ENCODE peak calls at places on chromosomes 3 and 15, in six cellular contexts. One of them, this sample, is unnamed.

GRCh38 chr3:115800489-115801080 is 177.3 kb downstream of the GAP43 start:
- DNase-seq in Peyer's patch: no peak
- DNase-seq in HepG2: no peak
- DNase-seq in stomach: no peak
- DNase-seq in retinal pigment epithelial cell: no peak
- DNase-seq in hepatocyte: no peak
- DNase-seq in this sample: no peak

GRCh38 chr15:90665288-90666134 is 51.6 kb upstream of the BLM start:
- DNase-seq in Peyer's patch: peak
- DNase-seq in HepG2: peak
- DNase-seq in stomach: peak
- DNase-seq in retinal pigment epithelial cell: no peak
- DNase-seq in hepatocyte: no peak
- DNase-seq in this sample: no peak

GRCh38 chr3:71581981-71582611 is 1.4 kb downstream of the FOXP1 start:
- DNase-seq in Peyer's patch: peak
- DNase-seq in HepG2: peak
- DNase-seq in stomach: peak
- DNase-seq in retinal pigment epithelial cell: no peak
- DNase-seq in hepatocyte: peak
- DNase-seq in this sample: no peak

GRCh38 chr3:4864503-4864902 is 114.7 kb upstream of the BHLHE40 start:
- DNase-seq in Peyer's patch: no peak
- DNase-seq in HepG2: no peak
- DNase-seq in stomach: no peak
- DNase-seq in retinal pigment epithelial cell: no peak
- DNase-seq in hepatocyte: no peak
- DNase-seq in this sample: no peak

GRCh38 chr3:141385386-141386079 is 17.2 kb downstream of the ZBTB38 start:
- DNase-seq in Peyer's patch: no peak
- DNase-seq in HepG2: no peak
- DNase-seq in stomach: no peak
- DNase-seq in retinal pigment epithelial cell: no peak
- DNase-seq in hepatocyte: no peak
- DNase-seq in this sample: no peak

GRCh38 chr15:28099555-28100140 is 533 bp upstream of the OCA2 start:
- DNase-seq in Peyer's patch: no peak
- DNase-seq in HepG2: no peak
- DNase-seq in stomach: no peak
- DNase-seq in retinal pigment epithelial cell: no peak
- DNase-seq in hepatocyte: no peak
- DNase-seq in this sample: no peak

GRCh38 chr3:15542641-15543040 is 21.1 kb upstream of the COLQ start:
- DNase-seq in Peyer's patch: no peak
- DNase-seq in HepG2: no peak
- DNase-seq in stomach: no peak
- DNase-seq in retinal pigment epithelial cell: no peak
- DNase-seq in hepatocyte: no peak
- DNase-seq in this sample: no peak

GRCh38 chr15:64070965-64071851 is 22.4 kb downstream of the CIAO2A start:
- DNase-seq in Peyer's patch: peak
- DNase-seq in HepG2: peak
- DNase-seq in stomach: peak
- DNase-seq in retinal pigment epithelial cell: peak
- DNase-seq in hepatocyte: peak
- DNase-seq in this sample: peak

DNA sequence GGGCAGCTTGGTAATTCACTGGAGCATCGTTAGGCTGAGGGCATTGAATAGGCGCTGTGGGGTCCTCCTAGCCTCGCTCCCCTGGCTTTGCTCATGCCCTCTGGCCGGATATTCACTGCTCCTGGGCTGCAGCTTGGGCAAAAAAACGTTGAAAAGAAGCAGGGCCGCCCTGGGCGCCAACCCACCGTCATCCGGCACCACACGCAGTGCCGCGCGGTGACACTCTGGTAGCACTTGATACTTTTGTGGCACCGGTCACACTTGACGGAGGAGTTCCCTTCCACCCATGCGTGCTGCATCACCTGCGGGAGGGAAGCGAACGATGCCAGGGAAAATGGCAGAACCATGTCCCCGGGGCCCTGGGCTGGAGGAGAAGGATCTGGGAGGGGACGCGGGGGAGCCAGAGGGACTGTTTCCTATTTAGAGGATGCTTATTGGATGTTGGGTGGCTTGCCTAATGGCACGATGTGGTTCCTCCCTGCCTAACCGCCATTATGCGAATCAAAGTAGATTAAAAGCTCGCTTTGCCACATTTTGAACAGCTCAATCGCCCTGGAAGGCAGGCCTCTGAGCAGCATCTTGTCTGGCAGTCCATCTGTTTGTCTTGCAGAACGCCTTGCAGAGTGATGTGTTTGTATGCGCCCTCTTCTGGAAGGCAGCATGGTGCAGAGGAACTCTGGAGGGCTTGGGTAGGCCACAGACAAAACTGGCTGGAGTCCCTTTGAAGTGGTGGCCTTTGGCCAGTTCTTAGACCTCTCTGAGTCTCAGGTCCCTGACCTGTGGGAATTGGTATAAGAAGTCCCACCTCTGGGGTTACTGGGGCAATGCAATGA is 93.2 kb downstream of the DGKG start:
- DNase-seq in Peyer's patch: no peak
- DNase-seq in HepG2: peak
- DNase-seq in stomach: no peak
- DNase-seq in retinal pigment epithelial cell: no peak
- DNase-seq in hepatocyte: no peak
- DNase-seq in this sample: no peak
- TF ChIP-seq CTCF in Peyer's patch: no peak
- TF ChIP-seq CTCF in HepG2: peak
- TF ChIP-seq CTCF in stomach: peak
- TF ChIP-seq CTCF in retinal pigment epithelial cell: peak
- TF ChIP-seq CTCF in hepatocyte: peak
- TF ChIP-seq CTCF in this sample: peak

DNA sequence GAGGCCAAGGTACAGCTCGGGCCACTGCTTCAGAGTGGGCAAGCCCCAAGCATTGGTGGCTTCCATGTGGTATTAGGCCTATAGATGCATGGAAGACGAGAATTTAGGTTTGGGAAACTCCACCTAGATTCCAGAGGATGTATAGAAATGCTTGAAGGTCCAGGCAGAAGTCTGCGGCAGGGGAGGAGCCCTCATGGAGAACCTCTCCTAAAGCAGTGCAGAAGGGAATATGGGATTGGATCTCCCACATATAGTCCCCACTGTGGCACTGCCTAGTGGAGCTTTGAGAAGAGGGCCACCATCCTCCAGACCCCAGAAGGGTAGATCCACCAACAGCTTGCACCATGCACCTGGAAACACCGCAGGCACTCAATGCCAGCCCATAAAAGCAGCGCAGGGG is 48.1 kb upstream of the XXYLT1 start:
- DNase-seq in Peyer's patch: no peak
- DNase-seq in HepG2: no peak
- DNase-seq in stomach: no peak
- DNase-seq in retinal pigment epithelial cell: no peak
- DNase-seq in hepatocyte: no peak
- DNase-seq in this sample: no peak
- H3K4me3 ChIP-seq in Peyer's patch: no peak
- H3K4me3 ChIP-seq in HepG2: no peak
- H3K4me3 ChIP-seq in stomach: no peak
- H3K4me3 ChIP-seq in retinal pigment epithelial cell: no peak
- H3K4me3 ChIP-seq in hepatocyte: no peak
- H3K4me3 ChIP-seq in this sample: no peak

GRCh38 chr15:78076231-78077052 is 1.1 kb downstream of the TBC1D2B start:
- DNase-seq in Peyer's patch: peak
- DNase-seq in HepG2: no peak
- DNase-seq in stomach: no peak
- DNase-seq in retinal pigment epithelial cell: no peak
- DNase-seq in hepatocyte: no peak
- DNase-seq in this sample: no peak
- TF ChIP-seq CTCF in Peyer's patch: no peak
- TF ChIP-seq CTCF in HepG2: peak
- TF ChIP-seq CTCF in stomach: peak
- TF ChIP-seq CTCF in retinal pigment epithelial cell: peak
- TF ChIP-seq CTCF in hepatocyte: no peak
- TF ChIP-seq CTCF in this sample: peak

GRCh38 chr3:127339943-127340861 is 52.4 kb upstream of the PRR20G start:
- DNase-seq in Peyer's patch: no peak
- DNase-seq in HepG2: no peak
- DNase-seq in stomach: no peak
- DNase-seq in retinal pigment epithelial cell: no peak
- DNase-seq in hepatocyte: no peak
- DNase-seq in this sample: no peak

GRCh38 chr3:127337911-127338531 is 50.2 kb upstream of the PRR20G start:
- DNase-seq in Peyer's patch: no peak
- DNase-seq in HepG2: no peak
- DNase-seq in stomach: no peak
- DNase-seq in retinal pigment epithelial cell: no peak
- DNase-seq in hepatocyte: no peak
- DNase-seq in this sample: no peak

GRCh38 chr3:127339016-127339415 is 51.2 kb upstream of the PRR20G start:
- DNase-seq in Peyer's patch: no peak
- DNase-seq in HepG2: no peak
- DNase-seq in stomach: no peak
- DNase-seq in retinal pigment epithelial cell: no peak
- DNase-seq in hepatocyte: no peak
- DNase-seq in this sample: no peak

GRCh38 chr3:127337001-127337400 is 49.2 kb upstream of the PRR20G start:
- DNase-seq in Peyer's patch: no peak
- DNase-seq in HepG2: no peak
- DNase-seq in stomach: no peak
- DNase-seq in retinal pigment epithelial cell: no peak
- DNase-seq in hepatocyte: no peak
- DNase-seq in this sample: no peak

GRCh38 chr3:127336086-127336485 is 48.2 kb upstream of the PRR20G start:
- DNase-seq in Peyer's patch: no peak
- DNase-seq in HepG2: no peak
- DNase-seq in stomach: no peak
- DNase-seq in retinal pigment epithelial cell: no peak
- DNase-seq in hepatocyte: no peak
- DNase-seq in this sample: no peak
- H3K4me3 ChIP-seq in Peyer's patch: no peak
- H3K4me3 ChIP-seq in HepG2: no peak
- H3K4me3 ChIP-seq in stomach: no peak
- H3K4me3 ChIP-seq in retinal pigment epithelial cell: no peak
- H3K4me3 ChIP-seq in hepatocyte: no peak
- H3K4me3 ChIP-seq in this sample: no peak

DNA sequence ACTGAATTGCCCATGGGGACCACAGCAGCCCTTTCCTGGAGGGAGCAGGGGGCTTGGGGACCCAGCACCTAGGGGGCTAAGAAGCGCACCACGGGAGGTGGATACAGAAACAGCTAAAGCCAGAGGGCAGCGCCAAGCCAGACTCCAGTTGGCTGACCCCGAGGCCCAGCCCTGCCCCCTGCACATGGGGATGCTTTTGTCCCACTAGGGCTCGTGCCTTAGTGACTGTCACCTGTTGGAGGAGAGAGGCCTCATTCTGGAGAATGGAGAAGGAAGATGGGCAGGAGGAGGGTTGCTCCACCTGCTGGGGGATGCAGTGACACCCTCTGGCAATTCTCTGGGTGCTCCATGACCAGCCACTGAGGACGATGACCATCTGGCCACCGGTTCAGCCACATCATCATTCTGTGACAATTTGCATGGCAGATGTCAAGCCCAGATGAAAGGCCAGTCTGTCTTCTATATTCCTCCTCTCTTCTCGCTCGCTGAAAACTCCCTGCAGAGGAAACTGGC is 167.8 kb upstream of the TLE3 start:
- DNase-seq in Peyer's patch: no peak
- DNase-seq in HepG2: no peak
- DNase-seq in stomach: no peak
- DNase-seq in retinal pigment epithelial cell: no peak
- DNase-seq in hepatocyte: no peak
- DNase-seq in this sample: no peak
- TF ChIP-seq CTCF in Peyer's patch: no peak
- TF ChIP-seq CTCF in HepG2: peak
- TF ChIP-seq CTCF in stomach: no peak
- TF ChIP-seq CTCF in retinal pigment epithelial cell: peak
- TF ChIP-seq CTCF in hepatocyte: no peak
- TF ChIP-seq CTCF in this sample: peak

GRCh38 chr3:52453496-52454234 is at the start of gene TNNC1:
- DNase-seq in Peyer's patch: peak
- DNase-seq in HepG2: peak
- DNase-seq in stomach: peak
- DNase-seq in retinal pigment epithelial cell: no peak
- DNase-seq in hepatocyte: peak
- DNase-seq in this sample: no peak
- H3K4me3 ChIP-seq in Peyer's patch: peak
- H3K4me3 ChIP-seq in HepG2: peak
- H3K4me3 ChIP-seq in stomach: peak
- H3K4me3 ChIP-seq in retinal pigment epithelial cell: peak
- H3K4me3 ChIP-seq in hepatocyte: no peak
- H3K4me3 ChIP-seq in this sample: peak

GRCh38 chr15:73936181-73936580 is 9.9 kb downstream of the LOXL1 start:
- DNase-seq in Peyer's patch: peak
- DNase-seq in HepG2: no peak
- DNase-seq in stomach: no peak
- DNase-seq in retinal pigment epithelial cell: no peak
- DNase-seq in hepatocyte: peak
- DNase-seq in this sample: no peak
- TF ChIP-seq CTCF in Peyer's patch: no peak
- TF ChIP-seq CTCF in HepG2: no peak
- TF ChIP-seq CTCF in stomach: no peak
- TF ChIP-seq CTCF in retinal pigment epithelial cell: peak
- TF ChIP-seq CTCF in hepatocyte: peak
- TF ChIP-seq CTCF in this sample: peak

GRCh38 chr3:147423601-147424324 is 14.6 kb downstream of the ZIC1 start:
- DNase-seq in Peyer's patch: no peak
- DNase-seq in HepG2: no peak
- DNase-seq in stomach: no peak
- DNase-seq in retinal pigment epithelial cell: no peak
- DNase-seq in hepatocyte: no peak
- DNase-seq in this sample: no peak
- H3K4me3 ChIP-seq in Peyer's patch: no peak
- H3K4me3 ChIP-seq in HepG2: no peak
- H3K4me3 ChIP-seq in stomach: no peak
- H3K4me3 ChIP-seq in retinal pigment epithelial cell: no peak
- H3K4me3 ChIP-seq in hepatocyte: no peak
- H3K4me3 ChIP-seq in this sample: no peak

DNA sequence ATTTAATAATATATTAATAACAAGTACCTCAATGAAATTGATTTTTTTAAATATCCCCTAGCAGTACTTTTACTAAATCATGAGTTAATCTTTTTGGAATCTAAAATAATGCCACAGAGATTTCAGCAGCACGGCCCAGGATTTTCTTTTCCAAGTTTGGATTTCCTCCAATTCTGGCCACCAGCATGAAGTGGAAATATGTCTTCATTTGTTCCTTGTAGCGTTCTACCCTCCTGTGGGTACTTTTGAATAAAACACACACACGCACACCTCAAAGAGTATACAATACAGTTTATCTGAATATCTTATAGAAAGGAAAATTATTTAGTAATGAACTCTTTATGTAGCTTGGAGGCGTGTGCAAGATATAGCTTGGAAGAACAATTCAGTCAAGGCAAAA is 125.1 kb upstream of the STT3B start:
- DNase-seq in Peyer's patch: no peak
- DNase-seq in HepG2: no peak
- DNase-seq in stomach: no peak
- DNase-seq in retinal pigment epithelial cell: no peak
- DNase-seq in hepatocyte: no peak
- DNase-seq in this sample: no peak
- TF ChIP-seq CTCF in Peyer's patch: no peak
- TF ChIP-seq CTCF in HepG2: no peak
- TF ChIP-seq CTCF in stomach: no peak
- TF ChIP-seq CTCF in retinal pigment epithelial cell: no peak
- TF ChIP-seq CTCF in hepatocyte: no peak
- TF ChIP-seq CTCF in this sample: no peak

This sample was measured in HFF-Myc.